ENCODE peak calls at places on chromosomes 5 and 9, in seven cellular contexts. One of them, this sample, is unnamed.

GRCh38 chr5:76986828-76987526 is 34.1 kb downstream of the CRHBP start:
- DNase-seq in endothelial cell: no peak
- DNase-seq in SK-N-SH: no peak
- DNase-seq in aorta: no peak
- DNase-seq in left colon: no peak
- DNase-seq in IMR-90: no peak
- DNase-seq in CD4-positive, alpha-beta memory T cell: no peak
- DNase-seq in this sample: no peak

GRCh38 chr9:89605181-89606048 is 603 bp downstream of the GADD45G start:
- DNase-seq in endothelial cell: peak
- DNase-seq in SK-N-SH: peak
- DNase-seq in aorta: peak
- DNase-seq in left colon: peak
- DNase-seq in IMR-90: peak
- DNase-seq in CD4-positive, alpha-beta memory T cell: peak
- DNase-seq in this sample: peak

GRCh38 chr9:18718393-18718792 is 244.4 kb downstream of the ADAMTSL1 start:
- DNase-seq in endothelial cell: no peak
- DNase-seq in SK-N-SH: no peak
- DNase-seq in aorta: no peak
- DNase-seq in left colon: no peak
- DNase-seq in IMR-90: no peak
- DNase-seq in CD4-positive, alpha-beta memory T cell: no peak
- DNase-seq in this sample: no peak

GRCh38 chr5:134070648-134070978 is 43.9 kb upstream of the TCF7 start:
- DNase-seq in endothelial cell: no peak
- DNase-seq in SK-N-SH: no peak
- DNase-seq in aorta: no peak
- DNase-seq in left colon: no peak
- DNase-seq in IMR-90: peak
- DNase-seq in CD4-positive, alpha-beta memory T cell: no peak
- DNase-seq in this sample: no peak

GRCh38 chr5:128356011-128356410 is 182.0 kb downstream of the FBN2 start:
- DNase-seq in endothelial cell: no peak
- DNase-seq in SK-N-SH: no peak
- DNase-seq in aorta: no peak
- DNase-seq in left colon: no peak
- DNase-seq in IMR-90: no peak
- DNase-seq in CD4-positive, alpha-beta memory T cell: no peak
- DNase-seq in this sample: no peak

GRCh38 chr5:56671571-56671970 is 143.8 kb upstream of the MAP3K1 start:
- DNase-seq in endothelial cell: no peak
- DNase-seq in SK-N-SH: no peak
- DNase-seq in aorta: no peak
- DNase-seq in left colon: no peak
- DNase-seq in IMR-90: no peak
- DNase-seq in CD4-positive, alpha-beta memory T cell: no peak
- DNase-seq in this sample: no peak

GRCh38 chr5:33074548-33074947 is 363.4 kb downstream of the NPR3 start:
- DNase-seq in endothelial cell: no peak
- DNase-seq in SK-N-SH: no peak
- DNase-seq in aorta: no peak
- DNase-seq in left colon: no peak
- DNase-seq in IMR-90: peak
- DNase-seq in CD4-positive, alpha-beta memory T cell: no peak
- DNase-seq in this sample: no peak

GRCh38 chr5:136025900-136026299 is 2.9 kb upstream of the TGFBI start:
- DNase-seq in endothelial cell: no peak
- DNase-seq in SK-N-SH: no peak
- DNase-seq in aorta: peak
- DNase-seq in left colon: no peak
- DNase-seq in IMR-90: peak
- DNase-seq in CD4-positive, alpha-beta memory T cell: no peak
- DNase-seq in this sample: no peak

GRCh38 chr5:9439651-9440292 is 106.1 kb downstream of the SEMA5A start:
- DNase-seq in endothelial cell: no peak
- DNase-seq in SK-N-SH: no peak
- DNase-seq in aorta: no peak
- DNase-seq in left colon: no peak
- DNase-seq in IMR-90: peak
- DNase-seq in CD4-positive, alpha-beta memory T cell: no peak
- DNase-seq in this sample: no peak

GRCh38 chr5:77885501-77885900 is 109.4 kb upstream of the TBCA start:
- DNase-seq in endothelial cell: no peak
- DNase-seq in SK-N-SH: no peak
- DNase-seq in aorta: no peak
- DNase-seq in left colon: no peak
- DNase-seq in IMR-90: no peak
- DNase-seq in CD4-positive, alpha-beta memory T cell: no peak
- DNase-seq in this sample: no peak

GRCh38 chr5:57394421-57395210 is 88.0 kb downstream of the ACTBL2 start:
- DNase-seq in endothelial cell: no peak
- DNase-seq in SK-N-SH: no peak
- DNase-seq in aorta: no peak
- DNase-seq in left colon: no peak
- DNase-seq in IMR-90: no peak
- DNase-seq in CD4-positive, alpha-beta memory T cell: no peak
- DNase-seq in this sample: no peak

GRCh38 chr5:106656821-106657220 is 1013.9 kb downstream of the EFNA5 start:
- DNase-seq in endothelial cell: no peak
- DNase-seq in SK-N-SH: no peak
- DNase-seq in aorta: no peak
- DNase-seq in left colon: no peak
- DNase-seq in IMR-90: no peak
- DNase-seq in CD4-positive, alpha-beta memory T cell: no peak
- DNase-seq in this sample: no peak

GRCh38 chr5:161546463-161547301 is at the start of gene GABRB2:
- DNase-seq in endothelial cell: peak
- DNase-seq in SK-N-SH: peak
- DNase-seq in aorta: peak
- DNase-seq in left colon: peak
- DNase-seq in IMR-90: no peak
- DNase-seq in CD4-positive, alpha-beta memory T cell: peak
- DNase-seq in this sample: peak

GRCh38 chr5:129135633-129136032 is 41.1 kb downstream of the ISOC1 start:
- DNase-seq in endothelial cell: no peak
- DNase-seq in SK-N-SH: no peak
- DNase-seq in aorta: no peak
- DNase-seq in left colon: no peak
- DNase-seq in IMR-90: no peak
- DNase-seq in CD4-positive, alpha-beta memory T cell: peak
- DNase-seq in this sample: no peak

GRCh38 chr5:106637275-106637674 is 1033.5 kb downstream of the EFNA5 start:
- DNase-seq in endothelial cell: no peak
- DNase-seq in SK-N-SH: no peak
- DNase-seq in aorta: no peak
- DNase-seq in left colon: no peak
- DNase-seq in IMR-90: no peak
- DNase-seq in CD4-positive, alpha-beta memory T cell: no peak
- DNase-seq in this sample: no peak

GRCh38 chr5:169012471-169012870 is 288.5 kb downstream of the SLIT3 start:
- DNase-seq in endothelial cell: no peak
- DNase-seq in SK-N-SH: no peak
- DNase-seq in aorta: no peak
- DNase-seq in left colon: no peak
- DNase-seq in IMR-90: no peak
- DNase-seq in CD4-positive, alpha-beta memory T cell: no peak
- DNase-seq in this sample: no peak

GRCh38 chr5:179414459-179415215 is 69.4 kb upstream of the ADAMTS2 start:
- DNase-seq in endothelial cell: no peak
- DNase-seq in SK-N-SH: peak
- DNase-seq in aorta: no peak
- DNase-seq in left colon: no peak
- DNase-seq in IMR-90: no peak
- DNase-seq in CD4-positive, alpha-beta memory T cell: no peak
- DNase-seq in this sample: no peak

GRCh38 chr5:1417586-1418225 is 27.5 kb downstream of the SLC6A3 start:
- DNase-seq in endothelial cell: no peak
- DNase-seq in SK-N-SH: no peak
- DNase-seq in aorta: peak
- DNase-seq in left colon: no peak
- DNase-seq in IMR-90: no peak
- DNase-seq in CD4-positive, alpha-beta memory T cell: no peak
- DNase-seq in this sample: no peak

GRCh38 chr9:105297442-105298097 is 53.1 kb downstream of the SLC44A1 start:
- DNase-seq in endothelial cell: peak
- DNase-seq in SK-N-SH: no peak
- DNase-seq in aorta: no peak
- DNase-seq in left colon: no peak
- DNase-seq in IMR-90: no peak
- DNase-seq in CD4-positive, alpha-beta memory T cell: no peak
- DNase-seq in this sample: no peak

GRCh38 chr5:52665544-52665943 is 122.2 kb upstream of the ITGA1 start:
- DNase-seq in endothelial cell: no peak
- DNase-seq in SK-N-SH: no peak
- DNase-seq in aorta: no peak
- DNase-seq in left colon: no peak
- DNase-seq in IMR-90: peak
- DNase-seq in CD4-positive, alpha-beta memory T cell: no peak
- DNase-seq in this sample: peak

GRCh38 chr9:33239922-33240321 is at the start of gene SPINK4:
- DNase-seq in endothelial cell: no peak
- DNase-seq in SK-N-SH: peak
- DNase-seq in aorta: no peak
- DNase-seq in left colon: no peak
- DNase-seq in IMR-90: peak
- DNase-seq in CD4-positive, alpha-beta memory T cell: no peak
- DNase-seq in this sample: peak

GRCh38 chr5:135087950-135088349 is 53.9 kb upstream of the PITX1 start:
- DNase-seq in endothelial cell: no peak
- DNase-seq in SK-N-SH: no peak
- DNase-seq in aorta: no peak
- DNase-seq in left colon: no peak
- DNase-seq in IMR-90: no peak
- DNase-seq in CD4-positive, alpha-beta memory T cell: no peak
- DNase-seq in this sample: no peak

GRCh38 chr5:151146003-151146524 is 11.5 kb downstream of the ANXA6 start:
- DNase-seq in endothelial cell: no peak
- DNase-seq in SK-N-SH: no peak
- DNase-seq in aorta: no peak
- DNase-seq in left colon: no peak
- DNase-seq in IMR-90: no peak
- DNase-seq in CD4-positive, alpha-beta memory T cell: no peak
- DNase-seq in this sample: no peak

GRCh38 chr5:36530249-36530648 is 76.2 kb upstream of the SLC1A3 start:
- DNase-seq in endothelial cell: no peak
- DNase-seq in SK-N-SH: no peak
- DNase-seq in aorta: no peak
- DNase-seq in left colon: no peak
- DNase-seq in IMR-90: no peak
- DNase-seq in CD4-positive, alpha-beta memory T cell: no peak
- DNase-seq in this sample: peak

GRCh38 chr9:89254773-89255125 is 56.2 kb upstream of the CKS2 start:
- DNase-seq in endothelial cell: no peak
- DNase-seq in SK-N-SH: no peak
- DNase-seq in aorta: no peak
- DNase-seq in left colon: no peak
- DNase-seq in IMR-90: no peak
- DNase-seq in CD4-positive, alpha-beta memory T cell: no peak
- DNase-seq in this sample: peak

GRCh38 chr9:81787747-81788632 is 98.6 kb upstream of the TLE1 start:
- DNase-seq in endothelial cell: no peak
- DNase-seq in SK-N-SH: no peak
- DNase-seq in aorta: peak
- DNase-seq in left colon: peak
- DNase-seq in IMR-90: peak
- DNase-seq in CD4-positive, alpha-beta memory T cell: no peak
- DNase-seq in this sample: peak

GRCh38 chr9:83649080-83649479 is 26.1 kb downstream of the IDNK start:
- DNase-seq in endothelial cell: peak
- DNase-seq in SK-N-SH: peak
- DNase-seq in aorta: peak
- DNase-seq in left colon: peak
- DNase-seq in IMR-90: peak
- DNase-seq in CD4-positive, alpha-beta memory T cell: peak
- DNase-seq in this sample: peak

GRCh38 chr5:176995896-176996767 is 10.4 kb downstream of the UIMC1 start:
- DNase-seq in endothelial cell: no peak
- DNase-seq in SK-N-SH: no peak
- DNase-seq in aorta: no peak
- DNase-seq in left colon: no peak
- DNase-seq in IMR-90: peak
- DNase-seq in CD4-positive, alpha-beta memory T cell: no peak
- DNase-seq in this sample: peak

GRCh38 chr5:177131019-177131320 is 2.6 kb upstream of the NSD1 start:
- DNase-seq in endothelial cell: no peak
- DNase-seq in SK-N-SH: no peak
- DNase-seq in aorta: peak
- DNase-seq in left colon: no peak
- DNase-seq in IMR-90: no peak
- DNase-seq in CD4-positive, alpha-beta memory T cell: no peak
- DNase-seq in this sample: no peak

GRCh38 chr5:59548807-59549357 is 344.6 kb downstream of the PDE4D start:
- DNase-seq in endothelial cell: no peak
- DNase-seq in SK-N-SH: no peak
- DNase-seq in aorta: no peak
- DNase-seq in left colon: no peak
- DNase-seq in IMR-90: no peak
- DNase-seq in CD4-positive, alpha-beta memory T cell: no peak
- DNase-seq in this sample: no peak

GRCh38 chr9:69922646-69923045 is 102.0 kb downstream of the CFAP95 start:
- DNase-seq in endothelial cell: no peak
- DNase-seq in SK-N-SH: no peak
- DNase-seq in aorta: no peak
- DNase-seq in left colon: no peak
- DNase-seq in IMR-90: peak
- DNase-seq in CD4-positive, alpha-beta memory T cell: no peak
- DNase-seq in this sample: no peak

GRCh38 chr9:133135193-133135745 is 14.2 kb upstream of the RALGDS start:
- DNase-seq in endothelial cell: no peak
- DNase-seq in SK-N-SH: peak
- DNase-seq in aorta: peak
- DNase-seq in left colon: peak
- DNase-seq in IMR-90: peak
- DNase-seq in CD4-positive, alpha-beta memory T cell: no peak
- DNase-seq in this sample: peak

GRCh38 chr5:72178910-72179815 is 71.9 kb downstream of the MAP1B start:
- DNase-seq in endothelial cell: no peak
- DNase-seq in SK-N-SH: peak
- DNase-seq in aorta: peak
- DNase-seq in left colon: no peak
- DNase-seq in IMR-90: peak
- DNase-seq in CD4-positive, alpha-beta memory T cell: no peak
- DNase-seq in this sample: peak

GRCh38 chr5:88109806-88110205 is 158.8 kb downstream of the TMEM161B start:
- DNase-seq in endothelial cell: no peak
- DNase-seq in SK-N-SH: no peak
- DNase-seq in aorta: no peak
- DNase-seq in left colon: no peak
- DNase-seq in IMR-90: peak
- DNase-seq in CD4-positive, alpha-beta memory T cell: no peak
- DNase-seq in this sample: no peak

GRCh38 chr5:173858675-173859121 is 29.5 kb upstream of the CPEB4 start:
- DNase-seq in endothelial cell: no peak
- DNase-seq in SK-N-SH: no peak
- DNase-seq in aorta: no peak
- DNase-seq in left colon: no peak
- DNase-seq in IMR-90: no peak
- DNase-seq in CD4-positive, alpha-beta memory T cell: no peak
- DNase-seq in this sample: no peak

GRCh38 chr9:93156475-93157008 is 22.5 kb upstream of the NINJ1 start:
- DNase-seq in endothelial cell: no peak
- DNase-seq in SK-N-SH: no peak
- DNase-seq in aorta: no peak
- DNase-seq in left colon: no peak
- DNase-seq in IMR-90: no peak
- DNase-seq in CD4-positive, alpha-beta memory T cell: no peak
- DNase-seq in this sample: no peak

GRCh38 chr5:143889986-143890385 is 78.0 kb downstream of the HMHB1 start:
- DNase-seq in endothelial cell: no peak
- DNase-seq in SK-N-SH: no peak
- DNase-seq in aorta: no peak
- DNase-seq in left colon: no peak
- DNase-seq in IMR-90: peak
- DNase-seq in CD4-positive, alpha-beta memory T cell: no peak
- DNase-seq in this sample: peak